ENCODE peak calls at places on chromosomes 6 and 20, in eight cellular contexts. W is substantia nigra; C is T-helper 2 cell; Z is psoas muscle; Q is dorsolateral prefrontal cortex; I is activated naive CD4-positive, alpha-beta T cell; S is Calu3; H is AG10803. P is an unnamed sample.

GRCh38 chr6:5866547-5867051 is 140.1 kb downstream of the NRN1 start:
- DNase-seq in W (no peak), C (no peak), Z (no peak), Q (no peak), I (no peak), S (peak), H (peak), P (no peak)

GRCh38 chr20:37990571-37991151 is 42.6 kb downstream of the TTI1 start:
- DNase-seq in W (no peak), C (no peak), Z (peak), Q (no peak), I (no peak), S (peak), H (peak), P (no peak)

GRCh38 chr20:50019466-50020256 is 36.9 kb downstream of the SNAI1 start:
- DNase-seq in W (no peak), C (no peak), Z (peak), Q (no peak), I (no peak), S (peak), H (no peak), P (no peak)

GRCh38 chr20:38034961-38035360 is 1.4 kb downstream of the RPRD1B start:
- DNase-seq in W (no peak), C (no peak), Z (no peak), Q (no peak), I (no peak), S (no peak), H (no peak), P (no peak)

GRCh38 chr6:4973972-4974885 is 29.6 kb downstream of the RPP40 start:
- DNase-seq in W (no peak), C (no peak), Z (peak), Q (no peak), I (no peak), S (no peak), H (peak), P (no peak)

GRCh38 chr6:33839399-33840063 is 35.7 kb upstream of the MLN start:
- DNase-seq in W (no peak), C (no peak), Z (no peak), Q (no peak), I (no peak), S (no peak), H (no peak), P (no peak)

GRCh38 chr20:51434556-51435256 is 107.8 kb downstream of the NFATC2 start:
- DNase-seq in W (no peak), C (no peak), Z (no peak), Q (no peak), I (no peak), S (peak), H (peak), P (no peak)

GRCh38 chr6:87391334-87391733 is 16.4 kb upstream of the CFAP206 start:
- DNase-seq in W (no peak), C (no peak), Z (no peak), Q (no peak), I (no peak), S (peak), H (peak), P (no peak)

GRCh38 chr6:68572525-68572924 is 62.6 kb upstream of the ADGRB3 start:
- DNase-seq in W (no peak), C (no peak), Z (no peak), Q (peak), I (no peak), S (peak), H (no peak), P (peak)

P was measured in NCI-H1436 treated with DMSO at 0.1 percent for 48 hours.